ENCODE peak calls at places on chromosome 22, in five cellular contexts. A, W, P, X and D are unnamed samples.

GRCh38 chr22:44399906-44400762 is 87.4 kb upstream of the SHISAL1 start:
- DNase-seq in W (no peak), P (no peak), X (no peak), A (peak; percentile 22), D (peak; percentile 4)

GRCh38 chr22:40235418-40235817 is 57.7 kb downstream of the TNRC6B start:
- DNase-seq in W (no peak), X (no peak), A (no peak), P (no peak), D (no peak)

GRCh38 chr22:37746366-37747089 is 49.7 kb downstream of the TRIOBP start:
- DNase-seq in A (peak; percentile 67), X (peak; percentile 36), P (peak; percentile 87), W (no peak), D (no peak)

GRCh38 chr22:36365020-36365411 is 22.8 kb downstream of the MYH9 start:
- DNase-seq in P (no peak), A (peak; percentile 62), X (peak; percentile 46), W (peak; percentile 76), D (peak; percentile 78)

GRCh38 chr22:36884314-36885158 is 23.7 kb downstream of the NCF4 start:
- DNase-seq in W (no peak), X (no peak), P (no peak), A (no peak), D (no peak)

GRCh38 chr22:44805663-44806062 is 53.3 kb downstream of the ARHGAP8 start:
- DNase-seq in P (no peak), W (no peak), A (no peak), X (no peak), D (no peak)

GRCh38 chr22:44587004-44587793 is 89.2 kb upstream of the RTL6 start:
- DNase-seq in W (no peak), P (peak; percentile 64), X (peak; percentile 65), A (peak; percentile 28), D (no peak)

GRCh38 chr22:23256986-23257888 is 76.9 kb downstream of the BCR start:
- DNase-seq in W (no peak), P (no peak), X (no peak), A (peak; percentile 78), D (peak; percentile 80)